ENCODE peak calls at places on chromosomes 12 and 14, in four cellular contexts. One of them, this sample, is unnamed.
A peak's percentile ranks its signal among the peaks of the same experiment; 100 is the strongest.

GRCh38 chr12:55515696-55516095 is 23.5 kb downstream of the OR6C68 start:
- DNase-seq in colonic mucosa: no peak
- DNase-seq in A549: peak; percentile 6
- DNase-seq in neural progenitor cell: peak; percentile 4
- DNase-seq in this sample: no peak

GRCh38 chr12:795305-795704 is 42.9 kb downstream of the WNK1 start:
- DNase-seq in neural progenitor cell: no peak
- DNase-seq in colonic mucosa: no peak
- DNase-seq in A549: no peak
- DNase-seq in this sample: no peak

GRCh38 chr12:90899456-90900182 is 55.4 kb downstream of the CCER1 start:
- DNase-seq in colonic mucosa: no peak
- DNase-seq in neural progenitor cell: no peak
- DNase-seq in A549: no peak
- DNase-seq in this sample: no peak

GRCh38 chr12:89267404-89267803 is 84.9 kb downstream of the DUSP6 start:
- DNase-seq in A549: no peak
- DNase-seq in neural progenitor cell: no peak
- DNase-seq in colonic mucosa: no peak
- DNase-seq in this sample: no peak

GRCh38 chr12:76299536-76300296 is 48.5 kb downstream of the BBS10 start:
- DNase-seq in A549: peak; percentile 20
- DNase-seq in neural progenitor cell: peak; percentile 66
- DNase-seq in colonic mucosa: no peak
- DNase-seq in this sample: no peak

GRCh38 chr12:58566599-58566998 is 353.7 kb downstream of the LRIG3 start:
- DNase-seq in A549: no peak
- DNase-seq in neural progenitor cell: no peak
- DNase-seq in colonic mucosa: no peak
- DNase-seq in this sample: no peak

GRCh38 chr14:63308723-63309317 is 9.9 kb downstream of the GPHB5 start:
- DNase-seq in A549: peak; percentile 35
- DNase-seq in colonic mucosa: no peak
- DNase-seq in neural progenitor cell: peak; percentile 63
- DNase-seq in this sample: no peak

GRCh38 chr12:51391047-51391837 is at the start of gene GALNT6:
- DNase-seq in colonic mucosa: peak; percentile 85
- DNase-seq in A549: no peak
- DNase-seq in neural progenitor cell: peak; percentile 67
- DNase-seq in this sample: peak; percentile 82

GRCh38 chr12:56590237-56590830 is 39.8 kb downstream of the BAZ2A start:
- DNase-seq in colonic mucosa: peak; percentile 29
- DNase-seq in A549: peak; percentile 47
- DNase-seq in neural progenitor cell: peak; percentile 45
- DNase-seq in this sample: no peak

GRCh38 chr14:61467281-61467680 is 145.9 kb downstream of the PRKCH start:
- DNase-seq in colonic mucosa: peak; percentile 16
- DNase-seq in neural progenitor cell: no peak
- DNase-seq in A549: no peak
- DNase-seq in this sample: no peak

GRCh38 chr14:60721331-60722162 is 2.6 kb downstream of the SIX4 start:
- DNase-seq in neural progenitor cell: peak; percentile 82
- DNase-seq in colonic mucosa: peak; percentile 24
- DNase-seq in A549: peak; percentile 44
- DNase-seq in this sample: peak; percentile 44

GRCh38 chr12:26746315-26746714 is 86.7 kb downstream of the ITPR2 start:
- DNase-seq in colonic mucosa: no peak
- DNase-seq in neural progenitor cell: no peak
- DNase-seq in A549: no peak
- DNase-seq in this sample: no peak

GRCh38 chr14:96999654-97000155 is 202.5 kb downstream of the VRK1 start:
- DNase-seq in neural progenitor cell: no peak
- DNase-seq in A549: no peak
- DNase-seq in colonic mucosa: no peak
- DNase-seq in this sample: no peak

GRCh38 chr12:70543444-70543843 is 93.8 kb downstream of the PTPRB start:
- DNase-seq in neural progenitor cell: no peak
- DNase-seq in A549: peak; percentile 62
- DNase-seq in colonic mucosa: no peak
- DNase-seq in this sample: no peak

GRCh38 chr14:75835156-75836141 is 146.3 kb downstream of the TGFB3 start:
- DNase-seq in A549: no peak
- DNase-seq in neural progenitor cell: no peak
- DNase-seq in colonic mucosa: no peak
- DNase-seq in this sample: no peak

GRCh38 chr12:121579981-121580868 is 598 bp downstream of the KDM2B start:
- DNase-seq in A549: peak; percentile 67
- DNase-seq in neural progenitor cell: peak; percentile 92
- DNase-seq in colonic mucosa: peak; percentile 86
- DNase-seq in this sample: peak; percentile 78

GRCh38 chr12:111409403-111410228 is 3.9 kb downstream of the SH2B3 start:
- DNase-seq in colonic mucosa: no peak
- DNase-seq in neural progenitor cell: no peak
- DNase-seq in A549: no peak
- DNase-seq in this sample: no peak

GRCh38 chr12:86249856-86250255 is 6.3 kb downstream of the MGAT4C start:
- DNase-seq in A549: no peak
- DNase-seq in neural progenitor cell: no peak
- DNase-seq in colonic mucosa: no peak
- DNase-seq in this sample: no peak

GRCh38 chr14:33617154-33617553 is 333.7 kb downstream of the EGLN3 start:
- DNase-seq in A549: no peak
- DNase-seq in colonic mucosa: no peak
- DNase-seq in neural progenitor cell: no peak
- DNase-seq in this sample: no peak

GRCh38 chr12:65756956-65757511 is 67.2 kb upstream of the HMGA2 start:
- DNase-seq in colonic mucosa: no peak
- DNase-seq in A549: no peak
- DNase-seq in neural progenitor cell: no peak
- DNase-seq in this sample: no peak

GRCh38 chr12:55972045-55972843 is 1.6 kb upstream of the RAB5B start:
- DNase-seq in neural progenitor cell: no peak
- DNase-seq in colonic mucosa: no peak
- DNase-seq in A549: peak; percentile 39
- DNase-seq in this sample: no peak

GRCh38 chr12:25839470-25839869 is 119.0 kb upstream of the RASSF8 start:
- DNase-seq in neural progenitor cell: no peak
- DNase-seq in A549: peak; percentile 60
- DNase-seq in colonic mucosa: no peak
- DNase-seq in this sample: no peak

GRCh38 chr12:80778005-80778541 is 61.4 kb downstream of the MYF5 start:
- DNase-seq in A549: peak; percentile 55
- DNase-seq in neural progenitor cell: no peak
- DNase-seq in colonic mucosa: peak; percentile 47
- DNase-seq in this sample: peak; percentile 33

GRCh38 chr14:64659366-64659765 is 44.9 kb upstream of the PLEKHG3 start:
- DNase-seq in A549: no peak
- DNase-seq in neural progenitor cell: no peak
- DNase-seq in colonic mucosa: no peak
- DNase-seq in this sample: no peak

GRCh38 chr14:25120261-25120660 is 70.3 kb upstream of the STXBP6 start:
- DNase-seq in neural progenitor cell: no peak
- DNase-seq in A549: no peak
- DNase-seq in colonic mucosa: no peak
- DNase-seq in this sample: no peak

GRCh38 chr12:86006727-86007126 is 132.6 kb downstream of the NTS start:
- DNase-seq in colonic mucosa: no peak
- DNase-seq in A549: no peak
- DNase-seq in neural progenitor cell: no peak
- DNase-seq in this sample: no peak

GRCh38 chr14:48325486-48325885 is 650.1 kb upstream of the MDGA2 start:
- DNase-seq in A549: no peak
- DNase-seq in neural progenitor cell: no peak
- DNase-seq in colonic mucosa: no peak
- DNase-seq in this sample: no peak

GRCh38 chr12:2405039-2405438 is 352.3 kb downstream of the CACNA1C start:
- DNase-seq in colonic mucosa: no peak
- DNase-seq in A549: no peak
- DNase-seq in neural progenitor cell: no peak
- DNase-seq in this sample: no peak

GRCh38 chr12:2401040-2401439 is 348.3 kb downstream of the CACNA1C start:
- DNase-seq in neural progenitor cell: no peak
- DNase-seq in A549: no peak
- DNase-seq in colonic mucosa: no peak
- DNase-seq in this sample: no peak

GRCh38 chr12:2403221-2403976 is 350.6 kb downstream of the CACNA1C start:
- DNase-seq in A549: no peak
- DNase-seq in neural progenitor cell: no peak
- DNase-seq in colonic mucosa: no peak
- DNase-seq in this sample: no peak

GRCh38 chr12:2397356-2398045 is 344.7 kb downstream of the CACNA1C start:
- DNase-seq in colonic mucosa: no peak
- DNase-seq in A549: no peak
- DNase-seq in neural progenitor cell: no peak
- DNase-seq in this sample: no peak

GRCh38 chr12:2402180-2402579 is 349.4 kb downstream of the CACNA1C start:
- DNase-seq in colonic mucosa: no peak
- DNase-seq in A549: no peak
- DNase-seq in neural progenitor cell: no peak
- DNase-seq in this sample: no peak
- H3K4me1 ChIP-seq in colonic mucosa: no peaks in the 10 kb centered on the region
- H3K4me1 ChIP-seq in A549: no peaks in the 10 kb centered on the region
- H3K4me1 ChIP-seq in neural progenitor cell: no peaks in the 10 kb centered on the region
- H3K4me1 ChIP-seq in this sample: peaks cover 8% of the 10 kb centered on the region

DNA sequence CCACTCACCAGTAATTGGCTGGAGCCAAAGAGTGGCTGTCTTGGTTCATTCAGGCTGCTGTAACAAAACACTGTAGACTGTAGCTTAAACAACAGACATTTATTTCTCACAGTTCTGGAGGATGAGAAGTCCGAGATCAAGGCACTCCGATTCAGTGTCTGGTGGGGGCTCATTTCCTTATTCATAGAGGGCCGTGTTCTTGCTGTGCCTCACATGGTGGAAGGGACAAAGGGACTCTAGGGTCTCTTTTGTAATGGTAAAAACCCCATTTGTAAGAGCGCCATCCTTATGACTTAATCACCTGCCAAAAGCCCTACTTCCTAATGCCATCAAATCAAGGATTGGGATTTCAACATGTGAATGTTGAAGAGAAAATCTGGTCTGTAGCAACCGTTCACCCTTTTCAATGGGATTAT is 34.7 kb upstream of the CDKN3 start:
- DNase-seq in colonic mucosa: no peak
- DNase-seq in A549: no peak
- DNase-seq in neural progenitor cell: peak; percentile 71
- DNase-seq in this sample: no peak
- TF ChIP-seq CTCF in colonic mucosa: no peak
- TF ChIP-seq CTCF in A549: no peak
- TF ChIP-seq CTCF in neural progenitor cell: no peak
- TF ChIP-seq CTCF in this sample: no peak

DNA sequence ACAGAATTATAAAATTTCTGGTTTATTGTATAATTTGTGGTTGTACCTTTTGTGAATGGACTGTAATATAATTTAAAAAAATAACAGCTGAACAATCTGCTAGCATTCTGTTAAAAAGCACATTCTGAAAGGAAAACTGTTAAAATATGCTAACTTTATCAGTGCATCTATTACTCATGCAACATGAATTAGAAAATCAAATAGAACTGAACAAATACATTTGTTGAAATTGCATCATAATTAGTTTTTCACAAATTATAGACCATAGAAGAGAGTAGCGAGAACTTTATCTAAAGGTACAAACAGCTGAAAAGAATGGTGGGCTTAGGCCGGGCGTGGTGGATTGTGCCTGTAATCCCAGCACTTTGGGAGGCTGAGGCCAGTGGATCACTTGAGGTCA is 33.0 kb downstream of the PTPN21 start:
- DNase-seq in A549: no peak
- DNase-seq in colonic mucosa: no peak
- DNase-seq in neural progenitor cell: no peak
- DNase-seq in this sample: no peak
- H3K4me1 ChIP-seq in A549: peaks cover 24% of the 10 kb centered on the region
- H3K4me1 ChIP-seq in colonic mucosa: peaks cover 3% of the 10 kb centered on the region
- H3K4me1 ChIP-seq in neural progenitor cell: peaks cover 5% of the 10 kb centered on the region
- H3K4me1 ChIP-seq in this sample: peaks cover 5% of the 10 kb centered on the region

GRCh38 chr12:125070117-125070516 is 4.9 kb downstream of the AACS start:
- DNase-seq in colonic mucosa: no peak
- DNase-seq in A549: peak; percentile 31
- DNase-seq in neural progenitor cell: peak; percentile 62
- DNase-seq in this sample: no peak
- TF ChIP-seq CTCF in colonic mucosa: no peak
- TF ChIP-seq CTCF in A549: no peak
- TF ChIP-seq CTCF in neural progenitor cell: peak; percentile 44
- TF ChIP-seq CTCF in this sample: no peak

GRCh38 chr12:6340745-6341438 is 984 bp downstream of the TNFRSF1A start:
- DNase-seq in A549: no peak
- DNase-seq in neural progenitor cell: no peak
- DNase-seq in colonic mucosa: no peak
- DNase-seq in this sample: no peak
- H3K4me1 ChIP-seq in A549: peaks cover 67% of the 10 kb centered on the region
- H3K4me1 ChIP-seq in neural progenitor cell: peaks cover 47% of the 10 kb centered on the region
- H3K4me1 ChIP-seq in colonic mucosa: peaks cover 3% of the 10 kb centered on the region
- H3K4me1 ChIP-seq in this sample: peaks cover 73% of the 10 kb centered on the region

GRCh38 chr12:45877069-45877468 is 113.3 kb downstream of the SCAF11 start:
- DNase-seq in A549: no peak
- DNase-seq in neural progenitor cell: no peak
- DNase-seq in colonic mucosa: no peak
- DNase-seq in this sample: no peak
- TF ChIP-seq CTCF in A549: no peak
- TF ChIP-seq CTCF in neural progenitor cell: no peak
- TF ChIP-seq CTCF in colonic mucosa: no peak
- TF ChIP-seq CTCF in this sample: no peak

GRCh38 chr12:113468365-113469223 is 3.1 kb downstream of the LHX5 start:
- DNase-seq in colonic mucosa: no peak
- DNase-seq in A549: no peak
- DNase-seq in neural progenitor cell: peak; percentile 91
- DNase-seq in this sample: no peak

GRCh38 chr12:113470871-113471618 is 626 bp downstream of the LHX5 start:
- DNase-seq in A549: no peak
- DNase-seq in neural progenitor cell: peak; percentile 54
- DNase-seq in colonic mucosa: no peak
- DNase-seq in this sample: no peak

GRCh38 chr12:113467514-113468364 is 3.9 kb downstream of the LHX5 start:
- DNase-seq in A549: peak; percentile 44
- DNase-seq in colonic mucosa: no peak
- DNase-seq in neural progenitor cell: peak; percentile 82
- DNase-seq in this sample: no peak

GRCh38 chr12:113469893-113470743 is 1.6 kb downstream of the LHX5 start:
- DNase-seq in colonic mucosa: no peak
- DNase-seq in neural progenitor cell: peak; percentile 73
- DNase-seq in A549: no peak
- DNase-seq in this sample: no peak

DNA sequence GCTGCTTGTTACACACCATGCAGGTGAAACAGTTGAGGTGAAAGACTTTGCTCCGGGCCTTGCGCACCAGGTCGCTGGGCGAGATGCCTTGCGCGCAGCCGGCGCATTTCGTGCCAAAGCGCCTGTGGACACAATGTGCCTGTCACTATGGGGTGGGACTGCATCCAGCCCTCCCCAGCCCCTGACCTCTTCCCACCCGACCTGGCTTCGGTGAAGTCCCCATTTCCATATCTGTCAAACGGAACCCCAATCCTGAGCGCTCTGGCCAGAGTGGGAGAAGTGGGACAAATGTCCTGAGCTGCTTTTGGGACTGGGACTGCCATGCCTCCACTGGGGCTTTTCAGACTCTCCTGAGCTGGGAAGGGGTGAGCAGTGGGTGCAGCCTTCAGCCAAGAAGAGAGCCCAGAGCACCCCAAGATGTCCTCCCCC is 2.4 kb downstream of the LHX5 start:
- DNase-seq in neural progenitor cell: no peak
- DNase-seq in A549: no peak
- DNase-seq in colonic mucosa: no peak
- DNase-seq in this sample: no peak
- H3K4me1 ChIP-seq in neural progenitor cell: peaks cover 53% of the 10 kb centered on the region
- H3K4me1 ChIP-seq in A549: peaks cover 20% of the 10 kb centered on the region
- H3K4me1 ChIP-seq in colonic mucosa: no peaks in the 10 kb centered on the region
- H3K4me1 ChIP-seq in this sample: peaks cover 58% of the 10 kb centered on the region

GRCh38 chr12:43222796-43223195 is 329.2 kb downstream of the ADAMTS20 start:
- DNase-seq in neural progenitor cell: no peak
- DNase-seq in A549: no peak
- DNase-seq in colonic mucosa: no peak
- DNase-seq in this sample: no peak
- TF ChIP-seq CTCF in neural progenitor cell: no peak
- TF ChIP-seq CTCF in A549: no peak
- TF ChIP-seq CTCF in colonic mucosa: no peak
- TF ChIP-seq CTCF in this sample: no peak

This sample was measured in stomach.